ENCODE peak calls at places on chromosomes 12 and 14, in ten cellular contexts. C is SJCRH30; L is heart right ventricle; X is GM23338; A is NCI-H2171; Q is NCI-H774; V is HS-5; B is transverse colon; J is stimulated activated CD8-positive, alpha-beta memory T cell treated with anti-CD3 and anti-CD28 coated beads, Interleukin-15, amount 100 ng/mL, for 1 hour; K is aorta. Z is an unnamed sample.

GRCh38 chr12:24494401-24494800 is 454.5 kb downstream of the BCAT1 start:
- DNase-seq in B (no peak), C (no peak), K (no peak), J (no peak), L (no peak), A (no peak), X (no peak), Q (no peak), V (no peak), Z (no peak)

GRCh38 chr14:57364659-57365450 is 25.5 kb upstream of the NAA30 start:
- DNase-seq in L (no peak), X (peak; percentile 59), V (no peak), A (no peak), Q (no peak), C (no peak), J (no peak), K (no peak), B (no peak), Z (no peak)

GRCh38 chr14:66008631-66009030 is 477.5 kb upstream of the CCDC196 start:
- DNase-seq in X (no peak), C (no peak), B (no peak), A (no peak), K (no peak), L (no peak), J (no peak), V (no peak), Q (no peak), Z (no peak)

GRCh38 chr12:91774471-91774921 is 371.1 kb downstream of the BTG1 start:
- DNase-seq in C (no peak), A (no peak), X (no peak), L (no peak), K (no peak), Q (no peak), V (peak; percentile 28), J (no peak), B (no peak), Z (peak; percentile 35)

GRCh38 chr12:9925746-9926393 is 6.3 kb downstream of the CLEC2A start:
- DNase-seq in B (no peak), A (no peak), K (no peak), C (peak; percentile 22), L (peak; percentile 8), J (no peak), V (no peak), X (peak; percentile 86), Q (no peak), Z (peak; percentile 48)

GRCh38 chr12:4393211-4393610 is 13.7 kb upstream of the FGF23 start:
- DNase-seq in K (no peak), A (no peak), X (no peak), B (no peak), J (no peak), Q (no peak), C (no peak), V (no peak), L (no peak), Z (no peak)

GRCh38 chr12:105581420-105581819 is 250.9 kb downstream of the C12orf75 start:
- DNase-seq in J (no peak), X (no peak), L (no peak), Q (no peak), A (no peak), V (no peak), K (no peak), C (no peak), B (no peak), Z (no peak)

GRCh38 chr12:11170810-11171144 is 217 bp upstream of the SMIM10L1 start:
- DNase-seq in C (no peak), J (no peak), A (no peak), Q (no peak), X (no peak), B (no peak), K (no peak), L (no peak), V (peak; percentile 38), Z (no peak)

GRCh38 chr12:70609739-70610491 is 27.3 kb downstream of the PTPRB start:
- DNase-seq in V (no peak), X (peak; percentile 58), B (peak; percentile 74), A (no peak), J (no peak), K (peak; percentile 82), C (no peak), L (peak; percentile 74), Q (peak; percentile 31), Z (peak; percentile 73)

GRCh38 chr12:92360543-92360942 is 214.9 kb upstream of the BTG1 start:
- DNase-seq in B (no peak), J (no peak), V (no peak), A (no peak), K (no peak), Q (no peak), C (no peak), L (no peak), X (no peak), Z (peak; percentile 40)

GRCh38 chr12:99110866-99111265 is 465.8 kb downstream of the APAF1 start:
- DNase-seq in A (peak; percentile 21), Q (no peak), B (no peak), V (no peak), J (no peak), X (no peak), C (no peak), L (no peak), K (no peak), Z (no peak)

GRCh38 chr14:32469388-32470160 is 140.5 kb downstream of the AKAP6 start:
- DNase-seq in X (peak; percentile 60), B (no peak), C (no peak), Q (peak; percentile 22), J (no peak), V (no peak), L (no peak), A (peak; percentile 32), K (no peak), Z (peak; percentile 29)

GRCh38 chr14:102573591-102574046 is 18.8 kb upstream of the RCOR1 start:
- DNase-seq in A (no peak), B (no peak), Q (no peak), J (no peak), C (no peak), K (no peak), X (no peak), L (no peak), V (no peak), Z (peak; percentile 31)

GRCh38 chr12:1911598-1912575 is 6.6 kb downstream of the CACNA2D4 start:
- DNase-seq in X (no peak), V (no peak), J (no peak), L (no peak), Q (peak; percentile 82), K (peak; percentile 65), B (no peak), C (peak; percentile 98), A (no peak), Z (no peak)

GRCh38 chr12:102634216-102634615 is 153.9 kb upstream of the IGF1 start:
- DNase-seq in L (no peak), X (no peak), Q (no peak), C (no peak), J (no peak), B (no peak), A (no peak), V (no peak), K (no peak), Z (no peak)

GRCh38 chr14:38616959-38617358 is 361.1 kb upstream of the CLEC14A start:
- DNase-seq in L (no peak), V (no peak), B (no peak), K (no peak), X (peak; percentile 12), J (no peak), C (peak; percentile 95), A (no peak), Q (peak; percentile 19), Z (no peak)

GRCh38 chr12:3195859-3196483 is 118.8 kb downstream of the TSPAN9 start:
- DNase-seq in Q (no peak), K (no peak), L (no peak), B (no peak), V (no peak), A (no peak), J (no peak), X (no peak), C (no peak), Z (no peak)

GRCh38 chr12:93402333-93403311 is 24.9 kb downstream of the NUDT4 start:
- DNase-seq in V (no peak), Q (no peak), C (no peak), X (no peak), L (no peak), K (no peak), J (no peak), B (no peak), A (no peak), Z (no peak)

Z was measured in small intestine.